ENCODE peak calls at places on chromosomes 4 and X, in seven cellular contexts. U is stromal cell of bone marrow; J is GM23248; P is SHP77; R is ELF-1; F is stimulated activated CD8-positive, alpha-beta memory T cell treated with anti-CD3 and anti-CD28 coated beads, Interleukin-15, amount 100 ng/mL, for 24 hours; A is type B pancreatic cell. L is an unnamed sample.

GRCh38 chr4:187020681-187021080 is 297.0 kb upstream of the FAT1 start:
- DNase-seq in U (no peak), J (no peak), P (no peak), R (no peak), F (no peak), A (no peak), L (no peak)

GRCh38 chr4:119585771-119586170 is 42.8 kb downstream of the PDE5A start:
- DNase-seq in U (no peak), J (peak), P (no peak), R (no peak), F (no peak), A (no peak), L (no peak)

GRCh38 chrX:137025930-137026329 is 7.9 kb downstream of the GPR101 start:
- DNase-seq in U (no peak), J (no peak), P (no peak), R (peak), F (no peak), A (no peak), L (no peak)

GRCh38 chrX:82589410-82589809 is 918.7 kb upstream of the POU3F4 start:
- DNase-seq in U (no peak), J (no peak), P (no peak), R (no peak), F (no peak), A (no peak), L (no peak)

GRCh38 chr4:159366966-159367365 is 264.1 kb downstream of the RAPGEF2 start:
- DNase-seq in U (no peak), J (peak), P (no peak), R (peak), F (no peak), A (no peak), L (no peak)

GRCh38 chr4:81771721-81772120 is 300.0 kb upstream of the RASGEF1B start:
- DNase-seq in U (no peak), J (no peak), P (no peak), R (no peak), F (no peak), A (no peak), L (no peak)

GRCh38 chr4:128130621-128131020 is 69.5 kb downstream of the LARP1B start:
- DNase-seq in U (no peak), J (no peak), P (no peak), R (no peak), F (no peak), A (no peak), L (no peak)

GRCh38 chr4:146329042-146329716 is 114.8 kb downstream of the REELD1 start:
- DNase-seq in U (peak), J (peak), P (no peak), R (no peak), F (no peak), A (no peak), L (peak)

GRCh38 chr4:172830295-172830764 is 338.3 kb upstream of the GALNT7 start:
- DNase-seq in U (no peak), J (peak), P (peak), R (no peak), F (no peak), A (no peak), L (no peak)

GRCh38 chrX:106802388-106803275 is at the start of gene TBC1D8B:
- DNase-seq in U (peak), J (peak), P (peak), R (peak), F (no peak), A (peak), L (peak)

GRCh38 chr4:26717332-26717731 is 133.4 kb downstream of the TBC1D19 start:
- DNase-seq in U (peak), J (peak), P (no peak), R (no peak), F (no peak), A (no peak), L (peak)

GRCh38 chr4:89586864-89587263 is 250.1 kb downstream of the SNCA start:
- DNase-seq in U (peak), J (peak), P (no peak), R (no peak), F (no peak), A (no peak), L (no peak)

GRCh38 chr4:163356104-163356503 is 12.4 kb downstream of the NPY5R start:
- DNase-seq in U (no peak), J (no peak), P (no peak), R (no peak), F (no peak), A (no peak), L (no peak)

GRCh38 chr4:159508917-159509500 is 406.1 kb downstream of the RAPGEF2 start:
- DNase-seq in U (peak), J (no peak), P (no peak), R (no peak), F (no peak), A (no peak), L (no peak)

GRCh38 chr4:45453258-45453841 is 670.5 kb downstream of the GABRG1 start:
- DNase-seq in U (no peak), J (peak), P (no peak), R (peak), F (no peak), A (no peak), L (no peak)

GRCh38 chr4:141711211-141711610 is 74.8 kb downstream of the IL15 start:
- DNase-seq in U (peak), J (peak), P (no peak), R (no peak), F (no peak), A (no peak), L (no peak)

GRCh38 chr4:5399790-5400421 is 308.5 kb downstream of the EVC2 start:
- DNase-seq in U (no peak), J (peak), P (no peak), R (peak), F (no peak), A (no peak), L (no peak)

GRCh38 chrX:82998163-82998562 is 509.9 kb upstream of the POU3F4 start:
- DNase-seq in U (no peak), J (no peak), P (no peak), R (no peak), F (no peak), A (no peak), L (no peak)

GRCh38 chrX:135557344-135557743 is 36.9 kb downstream of the INTS6L start:
- DNase-seq in U (no peak), J (no peak), P (no peak), R (no peak), F (no peak), A (no peak), L (no peak)

GRCh38 chrX:111270339-111270738 is at the start of gene CAPN6:
- DNase-seq in U (peak), J (peak), P (no peak), R (peak), F (no peak), A (no peak), L (no peak)

GRCh38 chr4:53121304-53121865 is 244.5 kb downstream of the SCFD2 start:
- DNase-seq in U (no peak), J (no peak), P (no peak), R (no peak), F (no peak), A (no peak), L (no peak)

GRCh38 chrX:108209006-108209554 is 117.5 kb downstream of the ATG4A start:
- DNase-seq in U (no peak), J (no peak), P (no peak), R (no peak), F (no peak), A (no peak), L (no peak)

GRCh38 chr4:3868146-3868840 is 102.1 kb downstream of the ADRA2C start:
- DNase-seq in U (no peak), J (peak), P (no peak), R (peak), F (no peak), A (no peak), L (no peak)

GRCh38 chr4:140019619-140020367 is 134.2 kb downstream of the MAML3 start:
- DNase-seq in U (no peak), J (no peak), P (peak), R (no peak), F (no peak), A (no peak), L (no peak)

GRCh38 chr4:113433116-113433515 is 328.4 kb downstream of the CAMK2D start:
- DNase-seq in U (no peak), J (peak), P (no peak), R (no peak), F (no peak), A (no peak), L (no peak)

GRCh38 chr4:163072222-163072621 is 94.5 kb downstream of the NAF1 start:
- DNase-seq in U (no peak), J (peak), P (no peak), R (no peak), F (no peak), A (no peak), L (no peak)

GRCh38 chr4:185656467-185656890 is 121.2 kb upstream of the PDLIM3 start:
- DNase-seq in U (peak), J (peak), P (no peak), R (peak), F (no peak), A (no peak), L (peak)

GRCh38 chrX:48498374-48498809 is 10.4 kb upstream of the PORCN start:
- DNase-seq in U (peak), J (peak), P (no peak), R (no peak), F (no peak), A (no peak), L (peak)

GRCh38 chr4:39658756-39659155 is 20.1 kb upstream of the SMIM14 start:
- DNase-seq in U (no peak), J (peak), P (no peak), R (no peak), F (no peak), A (no peak), L (no peak)

GRCh38 chr4:244471-244870 is 60.8 kb downstream of the ZNF732 start:
- DNase-seq in U (no peak), J (peak), P (peak), R (peak), F (peak), A (no peak), L (no peak)

GRCh38 chrX:119757979-119758681 is at the start of gene SOWAHD:
- DNase-seq in U (no peak), J (peak), P (no peak), R (peak), F (no peak), A (no peak), L (no peak)

GRCh38 chrX:133265331-133265730 is 47.2 kb upstream of the TFDP3 start:
- DNase-seq in U (no peak), J (no peak), P (no peak), R (peak), F (no peak), A (peak), L (no peak)

GRCh38 chr4:7757501-7758443 is 181.9 kb downstream of the AFAP1 start:
- DNase-seq in U (no peak), J (no peak), P (no peak), R (no peak), F (no peak), A (no peak), L (no peak)

GRCh38 chrX:39431893-39432292 is 630.6 kb downstream of the MID1IP1 start:
- DNase-seq in U (no peak), J (no peak), P (no peak), R (no peak), F (no peak), A (no peak), L (no peak)

GRCh38 chrX:18702362-18703195 is 4.9 kb upstream of the PPEF1 start:
- DNase-seq in U (no peak), J (peak), P (no peak), R (no peak), F (no peak), A (no peak), L (no peak)

GRCh38 chr4:95086532-95086931 is 328.8 kb downstream of the BMPR1B start:
- DNase-seq in U (no peak), J (peak), P (no peak), R (no peak), F (no peak), A (no peak), L (no peak)

GRCh38 chr4:47032405-47033106 is 1.2 kb downstream of the GABRB1 start:
- DNase-seq in U (peak), J (peak), P (peak), R (peak), F (no peak), A (peak), L (peak)

GRCh38 chr4:8459867-8460453 is 19.4 kb downstream of the TRMT44 start:
- DNase-seq in U (no peak), J (no peak), P (no peak), R (no peak), F (no peak), A (no peak), L (no peak)